ENCODE peak calls at places on chromosomes 16 and 17, in six cellular contexts. G is CD8-positive, alpha-beta T cell; T is Peyer's patch; D is A673; S is astrocyte; B is cardiac muscle cell. P is an unnamed sample.

GRCh38 chr17:37220609-37220953 is 155.2 kb upstream of the C17orf78 start:
- DNase-seq in D (peak; percentile 21), S (no peak), T (no peak), B (peak; percentile 52), G (peak; percentile 51), P (peak; percentile 17)

GRCh38 chr16:88357306-88358032 is 25.3 kb upstream of the ZNF469 start:
- DNase-seq in B (no peak), D (no peak), S (peak; percentile 52), G (no peak), T (no peak), P (no peak)

GRCh38 chr17:50638851-50639767 is 4.4 kb downstream of the ABCC3 start:
- DNase-seq in T (peak; percentile 56), D (peak; percentile 94), G (no peak), B (peak; percentile 99), S (peak; percentile 96), P (peak; percentile 89)

GRCh38 chr16:60945225-60945624 is 1091.0 kb downstream of the CDH8 start:
- DNase-seq in G (no peak), T (no peak), S (peak; percentile 10), D (peak; percentile 40), B (no peak), P (no peak)

GRCh38 chr16:74608944-74609343 is 2.0 kb upstream of the GLG1 start:
- DNase-seq in G (peak; percentile 56), D (peak; percentile 51), S (no peak), T (no peak), B (no peak), P (peak; percentile 19)

GRCh38 chr16:57514891-57515600 is 21.3 kb downstream of the CCDC102A start:
- DNase-seq in D (no peak), S (no peak), T (no peak), G (no peak), B (no peak), P (peak; percentile 43)

GRCh38 chr17:56754523-56755208 is 79.1 kb downstream of the C17orf67 start:
- DNase-seq in S (no peak), D (no peak), T (no peak), B (peak; percentile 24), G (no peak), P (no peak)

GRCh38 chr17:19346351-19347255 is 15.9 kb downstream of the B9D1 start:
- DNase-seq in B (peak; percentile 85), T (no peak), D (peak; percentile 88), G (no peak), S (peak; percentile 94), P (no peak)

GRCh38 chr16:49089039-49089438 is 192.6 kb downstream of the CBLN1 start:
- DNase-seq in S (no peak), D (no peak), G (no peak), T (no peak), B (no peak), P (no peak)

GRCh38 chr16:49093939-49094338 is 187.7 kb downstream of the CBLN1 start:
- DNase-seq in G (no peak), D (no peak), S (no peak), B (no peak), T (no peak), P (no peak)

GRCh38 chr16:49092704-49093103 is 188.9 kb downstream of the CBLN1 start:
- DNase-seq in B (no peak), D (no peak), T (no peak), G (no peak), S (no peak), P (no peak)

GRCh38 chr16:49085689-49086088 is 195.9 kb downstream of the CBLN1 start:
- DNase-seq in T (no peak), S (peak; percentile 14), D (no peak), G (no peak), B (no peak), P (no peak)

DNA sequence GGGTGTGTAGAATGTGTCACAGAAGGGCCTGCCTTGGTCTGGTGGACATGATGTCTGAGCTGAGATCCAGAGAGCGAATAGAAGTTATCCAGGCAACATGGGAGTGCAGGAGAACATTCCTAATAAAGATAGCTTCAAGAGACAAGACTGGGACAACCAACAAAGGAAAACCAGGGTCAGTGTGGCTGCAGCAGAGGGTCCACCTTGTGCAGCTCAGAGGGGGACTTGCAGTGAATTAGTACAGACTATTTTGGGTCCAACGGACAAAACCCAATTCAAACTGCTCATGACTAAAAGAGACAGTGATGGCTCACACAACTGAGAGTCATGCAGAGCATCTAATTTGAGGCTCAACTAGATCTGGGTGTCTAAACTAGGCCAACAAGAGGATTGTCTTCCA is 192.1 kb downstream of the CBLN1 start:
- DNase-seq in B (no peak), G (no peak), D (no peak), S (no peak), T (no peak), P (no peak)
- H3K4me3 ChIP-seq in B (no peak overlapping the region), G (no peak overlapping the region), D (no peak overlapping the region), S (no peak overlapping the region), T (no peak overlapping the region), P (no peak overlapping the region)

DNA sequence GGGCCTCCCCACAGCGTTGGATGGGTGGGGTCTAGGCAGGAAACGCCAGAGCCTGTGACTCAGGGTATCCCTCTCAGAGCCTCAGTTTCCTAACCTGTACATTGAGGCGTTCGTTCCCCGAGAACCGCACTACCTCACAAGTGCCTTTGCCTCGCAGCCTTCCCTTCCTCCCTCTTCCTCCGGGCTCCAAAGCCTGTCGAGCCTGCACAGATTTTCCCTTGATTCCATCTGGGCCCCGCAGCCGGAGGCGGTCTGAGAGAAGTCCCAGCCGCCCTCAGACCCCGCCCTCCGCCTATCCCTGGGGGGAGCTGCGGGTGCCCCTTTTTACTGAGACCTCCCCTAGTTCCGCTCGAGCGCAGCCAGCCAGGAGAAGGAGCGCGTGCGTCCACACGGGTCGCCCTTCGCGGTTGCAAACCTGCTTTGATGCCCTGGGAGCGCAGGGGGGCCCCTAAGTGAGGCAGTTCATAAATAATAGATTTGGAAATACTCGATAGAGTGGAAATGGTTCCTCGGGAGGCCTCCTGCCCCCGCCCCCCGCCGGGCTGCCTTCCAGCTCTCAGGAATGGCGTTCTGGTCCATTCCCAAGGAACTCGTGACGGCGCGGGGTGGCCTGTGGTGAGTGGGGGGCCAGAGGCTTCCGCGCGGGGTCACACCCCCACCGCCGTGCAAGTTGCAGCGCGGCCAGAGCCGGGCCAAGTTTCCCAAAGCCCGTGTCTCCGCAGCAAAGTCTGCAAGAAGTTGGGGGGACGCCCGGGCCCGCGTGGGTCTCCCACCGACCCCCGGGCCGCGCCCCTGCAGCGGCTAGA is 672 bp downstream of the C16orf74 start:
- DNase-seq in T (peak; percentile 74), D (peak; percentile 80), S (no peak), B (peak; percentile 70), G (peak; percentile 71), P (peak; percentile 78)
- TF ChIP-seq CTCF in T (no peak), D (no peak), S (no peak), B (peak; percentile 20), G (no peak), P (no peak)

GRCh38 chr16:67395105-67395457 is 1.8 kb upstream of the TPPP3 start:
- DNase-seq in B (no peak), D (no peak), G (no peak), S (no peak), T (no peak), P (peak; percentile 42)
- H3K4me1 ChIP-seq in B (peaks cover 14% of the 10 kb centered on the region), D (peaks cover 14% of the 10 kb centered on the region), G (peaks cover 15% of the 10 kb centered on the region), S (peaks cover 25% of the 10 kb centered on the region), T (peaks cover 76% of the 10 kb centered on the region), P (peaks cover 40% of the 10 kb centered on the region)

GRCh38 chr16:4800290-4801041 is 2.0 kb downstream of the ROGDI start:
- DNase-seq in G (no peak), T (peak; percentile 29), S (no peak), B (no peak), D (no peak), P (peak; percentile 89)
- H3K4me3 ChIP-seq in G (no peak overlapping the region), T (no peak overlapping the region), S (no peak overlapping the region), B (no peak overlapping the region), D (no peak overlapping the region), P (no peak overlapping the region)

GRCh38 chr17:72997559-72997958 is 94.9 kb downstream of the SLC39A11 start:
- DNase-seq in D (no peak), T (no peak), B (peak; percentile 62), G (no peak), S (peak; percentile 85), P (no peak)

GRCh38 chr17:72998343-72998742 is 94.1 kb downstream of the SLC39A11 start:
- DNase-seq in T (no peak), B (no peak), D (no peak), S (no peak), G (no peak), P (no peak)

GRCh38 chr17:73007447-73007846 is 85.0 kb downstream of the SLC39A11 start:
- DNase-seq in T (no peak), G (no peak), S (peak; percentile 65), B (peak; percentile 54), D (no peak), P (no peak)

GRCh38 chr17:73005360-73005759 is 87.1 kb downstream of the SLC39A11 start:
- DNase-seq in G (no peak), B (no peak), T (no peak), S (no peak), D (no peak), P (no peak)

DNA sequence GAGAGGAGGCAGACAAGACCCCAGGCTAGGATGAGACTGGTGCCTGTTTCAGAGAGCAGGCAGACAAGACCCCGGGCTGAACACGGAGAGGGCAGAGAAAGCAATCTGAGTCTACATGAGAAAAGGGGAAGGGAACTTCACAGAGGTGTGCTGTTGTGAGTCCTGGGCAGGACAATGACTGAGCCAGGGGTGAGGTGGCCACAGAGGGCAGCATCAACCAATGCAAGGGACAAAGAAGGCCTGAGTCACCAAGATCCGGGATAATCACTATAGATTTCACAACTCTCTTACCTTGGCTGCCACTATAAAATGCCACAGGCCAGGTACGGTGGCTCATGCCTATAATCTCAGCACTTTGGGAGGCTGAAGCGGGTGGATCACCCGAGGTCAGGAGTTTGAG is 89.0 kb downstream of the SLC39A11 start:
- DNase-seq in S (no peak), D (no peak), B (no peak), G (no peak), T (no peak), P (no peak)
- TF ChIP-seq CTCF in S (no peak), D (no peak), B (no peak), G (no peak), T (no peak), P (no peak)

DNA sequence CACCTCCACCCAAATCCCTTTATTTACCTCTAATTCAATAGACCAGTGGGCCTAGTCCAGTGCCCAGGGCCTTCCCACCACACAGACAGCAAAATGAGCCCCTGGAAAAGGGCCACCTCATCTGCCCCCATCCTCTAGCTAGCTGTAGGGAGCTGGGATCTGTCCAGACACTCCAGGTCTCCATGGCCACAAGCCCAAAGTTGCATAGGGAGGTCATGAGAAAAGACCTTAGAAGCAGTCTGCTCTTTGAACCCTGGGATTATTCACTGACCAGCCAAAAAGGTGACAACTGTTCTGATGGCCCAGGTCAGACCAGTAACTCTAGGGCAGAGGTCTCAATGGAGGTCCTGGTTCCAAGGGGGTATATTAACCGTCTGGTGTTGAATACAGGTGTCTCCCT is 2.0 kb downstream of the CUEDC1 start:
- DNase-seq in S (no peak), T (no peak), D (no peak), B (no peak), G (no peak), P (no peak)
- H3K4me1 ChIP-seq in S (peaks cover 48% of the 10 kb centered on the region), T (peaks cover 79% of the 10 kb centered on the region), D (peaks cover 67% of the 10 kb centered on the region), B (peaks cover 11% of the 10 kb centered on the region), G (peaks cover 15% of the 10 kb centered on the region), P (peaks cover 28% of the 10 kb centered on the region)

P was measured in mucosa of descending colon.